ENCODE peak calls at places on chromosomes 11 and 22, in five cellular contexts. O is bronchial epithelial cell, W is esophagus squamous epithelium, F is AG04449, G is tibial nerve. J is an unnamed sample.

GRCh38 chr11:72743321-72744221 is 8.6 kb downstream of the ARAP1 start:
- DNase-seq in O (no peak), G (no peak), W (no peak), F (no peak), J (no peak)

GRCh38 chr11:44633641-44634040 is 68.2 kb downstream of the CD82 start:
- DNase-seq in G (no peak), W (no peak), O (no peak), F (no peak), J (no peak)

GRCh38 chr11:27385245-27385644 is 22.2 kb upstream of the CCDC34 start:
- DNase-seq in W (no peak), G (no peak), F (peak), O (peak), J (peak)

GRCh38 chr22:23226497-23226850 is 46.2 kb downstream of the BCR start:
- DNase-seq in F (no peak), G (no peak), O (no peak), W (no peak), J (no peak)

GRCh38 chr22:35435201-35435712 is 35.3 kb downstream of the MCM5 start:
- DNase-seq in G (no peak), O (no peak), W (no peak), F (no peak), J (no peak)

GRCh38 chr11:35658028-35658948 is 4.3 kb upstream of the TRIM44 start:
- DNase-seq in G (no peak), O (no peak), W (no peak), F (no peak), J (no peak)

GRCh38 chr22:45504703-45505341 is 2.1 kb downstream of the FBLN1 start:
- DNase-seq in O (peak), G (peak), W (no peak), F (no peak), J (no peak)

GRCh38 chr22:24140357-24140756 is 40.9 kb upstream of the SUSD2 start:
- DNase-seq in G (no peak), F (no peak), W (no peak), O (no peak), J (no peak)

GRCh38 chr11:70377645-70378044 is 20.7 kb upstream of the CTTN start:
- DNase-seq in G (no peak), F (no peak), O (no peak), W (no peak), J (no peak)

GRCh38 chr11:2770556-2771301 is 70.9 kb upstream of the KCNQ1OT1 start:
- DNase-seq in G (no peak), O (no peak), F (no peak), W (no peak), J (no peak)

GRCh38 chr22:47587861-47588582 is 825.6 kb downstream of the TBC1D22A start:
- DNase-seq in G (no peak), F (no peak), O (no peak), W (no peak), J (no peak)

GRCh38 chr11:70700453-70700852 is 302.1 kb downstream of the CTTN start:
- DNase-seq in O (no peak), W (no peak), F (no peak), G (no peak), J (no peak)

GRCh38 chr11:67354314-67355022 is 1.1 kb upstream of the POLD4 start:
- DNase-seq in G (no peak), W (no peak), F (peak), O (peak), J (no peak)

GRCh38 chr22:44331881-44332714 is 19.3 kb upstream of the SHISAL1 start:
- DNase-seq in F (no peak), W (no peak), G (no peak), O (no peak), J (no peak)

GRCh38 chr11:74672956-74673895 is 58.0 kb downstream of the CHRDL2 start:
- DNase-seq in O (peak), W (no peak), F (peak), G (peak), J (peak)

GRCh38 chr11:2537010-2537695 is 92.3 kb downstream of the KCNQ1 start:
- DNase-seq in O (no peak), W (no peak), F (no peak), G (no peak), J (no peak)

GRCh38 chr11:123103326-123103980 is 41.5 kb upstream of the HSPA8 start:
- DNase-seq in F (peak), W (no peak), G (peak), O (peak), J (peak)

GRCh38 chr11:69137148-69137844 is 18.4 kb upstream of the SMIM38 start:
- DNase-seq in G (no peak), O (no peak), W (no peak), F (no peak), J (no peak)

GRCh38 chr11:118625976-118626375 is 18.6 kb downstream of the PHLDB1 start:
- DNase-seq in G (no peak), W (no peak), F (no peak), O (no peak), J (no peak)

GRCh38 chr22:23533328-23533762 is 46.7 kb downstream of the IGLL1 start:
- DNase-seq in G (no peak), F (no peak), O (peak), W (no peak), J (no peak)

GRCh38 chr11:46302866-46303265 is 25.4 kb downstream of the CREB3L1 start:
- DNase-seq in F (no peak), O (no peak), W (no peak), G (no peak), J (no peak)

GRCh38 chr22:37519268-37520195 is at the start of gene CARD10:
- DNase-seq in O (peak), F (no peak), W (no peak), G (no peak), J (no peak)

GRCh38 chr11:74731301-74732094 is at the start of gene CHRDL2:
- DNase-seq in W (no peak), G (no peak), F (no peak), O (no peak), J (no peak)

GRCh38 chr11:117298195-117298594 is 7.0 kb downstream of the BACE1-AS start:
- DNase-seq in W (no peak), O (no peak), F (no peak), G (no peak), J (no peak)

GRCh38 chr22:29194269-29194668 is 11.4 kb upstream of the EMID1 start:
- DNase-seq in W (no peak), O (no peak), F (no peak), G (no peak), J (no peak)

GRCh38 chr22:23547818-23548500 is 32.1 kb downstream of the IGLL1 start:
- DNase-seq in G (no peak), W (no peak), F (no peak), O (no peak), J (no peak)

GRCh38 chr11:846496-847098 is 3.9 kb downstream of the TSPAN4 start:
- DNase-seq in O (peak), F (no peak), W (no peak), G (no peak), J (no peak)

GRCh38 chr11:46239801-46240061 is 37.7 kb upstream of the CREB3L1 start:
- DNase-seq in O (peak), W (no peak), G (no peak), F (no peak), J (no peak)

GRCh38 chr22:30582788-30583575 is 8.5 kb upstream of the GAL3ST1 start:
- DNase-seq in W (no peak), F (no peak), O (no peak), G (no peak), J (no peak)

GRCh38 chr11:1129143-1129665 is 28.5 kb upstream of the MUC5AC start:
- DNase-seq in W (no peak), O (no peak), F (no peak), G (no peak), J (no peak)

GRCh38 chr11:119306373-119306890 is 10.5 kb downstream of the MCAM start:
- DNase-seq in F (peak), W (no peak), O (no peak), G (peak), J (no peak)

GRCh38 chr11:128544625-128545024 is 42.7 kb downstream of the ETS1 start:
- DNase-seq in W (no peak), G (no peak), O (no peak), F (no peak), J (no peak)

GRCh38 chr11:14971865-14972580 is at the start of gene CALCA:
- DNase-seq in W (no peak), F (no peak), O (no peak), G (no peak), J (no peak)

GRCh38 chr22:45210577-45211431 is 29.9 kb downstream of the KIAA0930 start:
- DNase-seq in W (no peak), F (peak), O (no peak), G (no peak), J (no peak)

GRCh38 chr11:128734439-128735224 is 40.8 kb downstream of the FLI1 start:
- DNase-seq in W (peak), G (peak), O (no peak), F (no peak), J (no peak)

GRCh38 chr11:818396-819128 is at the start of gene PNPLA2:
- DNase-seq in G (no peak), W (no peak), O (peak), F (no peak), J (no peak)

GRCh38 chr11:103648670-103649400 is 387.6 kb upstream of the DDI1 start:
- DNase-seq in W (no peak), O (peak), F (no peak), G (no peak), J (no peak)

GRCh38 chr11:2315395-2316168 is 13.8 kb downstream of the TSPAN32 start:
- DNase-seq in G (no peak), F (no peak), W (no peak), O (no peak), J (no peak)

GRCh38 chr11:100459791-100460190 is 227.3 kb upstream of the ARHGAP42 start:
- DNase-seq in F (no peak), W (no peak), G (no peak), O (no peak), J (no peak)
- TF ChIP-seq CTCF in F (no peak), W (no peak), G (no peak), O (no peak), J (no peak)

GRCh38 chr11:57549983-57550382 is 12.6 kb downstream of the SMTNL1 start:
- DNase-seq in W (no peak), F (no peak), O (no peak), G (no peak), J (no peak)
- H3K4me3 ChIP-seq in W (no peak), F (no peak), O (no peak), G (no peak), J (no peak)

GRCh38 chr11:57430946-57431345 is 4.0 kb upstream of the SLC43A3 start:
- DNase-seq in G (no peak), W (no peak), O (no peak), F (no peak), J (no peak)
- TF ChIP-seq CTCF in G (no peak), W (no peak), O (no peak), F (no peak), J (no peak)

DNA sequence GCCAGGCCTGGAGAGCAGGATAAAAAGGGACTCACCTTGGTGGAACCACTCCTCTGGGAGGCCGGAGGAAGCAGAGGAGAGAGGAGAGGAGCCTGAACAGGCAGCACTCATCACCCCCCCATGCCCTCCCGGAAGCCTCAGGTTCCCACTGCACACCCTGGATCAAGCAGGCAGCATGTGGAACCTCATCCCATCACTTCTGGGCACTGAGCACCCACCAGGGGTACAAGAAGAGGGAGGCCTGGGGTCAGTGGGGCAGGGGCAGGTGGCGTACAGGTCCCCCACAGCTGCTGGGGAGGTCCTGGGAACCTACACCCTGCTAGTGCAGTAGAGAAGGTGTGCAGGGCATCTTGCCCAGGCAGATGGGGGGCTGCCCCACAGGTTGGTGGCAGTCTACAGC is 35.1 kb upstream of the TXNRD2 start:
- DNase-seq in G (no peak), W (no peak), O (no peak), F (no peak), J (no peak)
- H3K4me3 ChIP-seq in G (no peak), W (no peak), O (no peak), F (no peak), J (no peak)

J was measured in astrocyte of the cerebellum.